ENCODE peak calls at places on chromosomes 3 and 15, in six cellular contexts. One of them, this sample, is unnamed.

GRCh38 chr3:156675744-156676466 is 1.5 kb downstream of the TIPARP start:
- DNase-seq in GM20000: no peak
- DNase-seq in tibial nerve: peak
- DNase-seq in AG04450: peak
- DNase-seq in GM12864: no peak
- DNase-seq in esophagus squamous epithelium: no peak
- DNase-seq in this sample: peak

GRCh38 chr15:64398575-64398974 is 10.9 kb downstream of the TRIP4 start:
- DNase-seq in GM20000: no peak
- DNase-seq in tibial nerve: no peak
- DNase-seq in AG04450: no peak
- DNase-seq in GM12864: no peak
- DNase-seq in esophagus squamous epithelium: no peak
- DNase-seq in this sample: no peak

GRCh38 chr3:109338322-109338721 is 976 bp upstream of the DPPA4 start:
- DNase-seq in GM20000: no peak
- DNase-seq in tibial nerve: no peak
- DNase-seq in AG04450: no peak
- DNase-seq in GM12864: no peak
- DNase-seq in esophagus squamous epithelium: no peak
- DNase-seq in this sample: no peak

GRCh38 chr3:140636452-140637138 is 41.3 kb upstream of the TRIM42 start:
- DNase-seq in GM20000: no peak
- DNase-seq in tibial nerve: no peak
- DNase-seq in AG04450: no peak
- DNase-seq in GM12864: no peak
- DNase-seq in esophagus squamous epithelium: no peak
- DNase-seq in this sample: no peak

GRCh38 chr3:175392653-175393052 is 533.5 kb downstream of the NAALADL2 start:
- DNase-seq in GM20000: no peak
- DNase-seq in tibial nerve: no peak
- DNase-seq in AG04450: no peak
- DNase-seq in GM12864: no peak
- DNase-seq in esophagus squamous epithelium: no peak
- DNase-seq in this sample: no peak

GRCh38 chr3:182597621-182598041 is 195.7 kb upstream of the ATP11B start:
- DNase-seq in GM20000: no peak
- DNase-seq in tibial nerve: no peak
- DNase-seq in AG04450: no peak
- DNase-seq in GM12864: no peak
- DNase-seq in esophagus squamous epithelium: no peak
- DNase-seq in this sample: no peak

GRCh38 chr15:83843511-83843910 is 189.6 kb downstream of the ADAMTSL3 start:
- DNase-seq in GM20000: no peak
- DNase-seq in tibial nerve: no peak
- DNase-seq in AG04450: no peak
- DNase-seq in GM12864: no peak
- DNase-seq in esophagus squamous epithelium: no peak
- DNase-seq in this sample: no peak

GRCh38 chr3:5330152-5330810 is 142.8 kb downstream of the EDEM1 start:
- DNase-seq in GM20000: no peak
- DNase-seq in tibial nerve: no peak
- DNase-seq in AG04450: peak
- DNase-seq in GM12864: no peak
- DNase-seq in esophagus squamous epithelium: no peak
- DNase-seq in this sample: no peak

GRCh38 chr3:39415983-39416382 is 9.5 kb downstream of the RPSA start:
- DNase-seq in GM20000: no peak
- DNase-seq in tibial nerve: no peak
- DNase-seq in AG04450: no peak
- DNase-seq in GM12864: no peak
- DNase-seq in esophagus squamous epithelium: no peak
- DNase-seq in this sample: no peak

GRCh38 chr3:42745776-42746454 is 27.1 kb downstream of the CCDC13 start:
- DNase-seq in GM20000: no peak
- DNase-seq in tibial nerve: no peak
- DNase-seq in AG04450: no peak
- DNase-seq in GM12864: no peak
- DNase-seq in esophagus squamous epithelium: no peak
- DNase-seq in this sample: no peak

GRCh38 chr3:23004971-23005370 is 198.2 kb upstream of the UBE2E2 start:
- DNase-seq in GM20000: no peak
- DNase-seq in tibial nerve: no peak
- DNase-seq in AG04450: peak
- DNase-seq in GM12864: no peak
- DNase-seq in esophagus squamous epithelium: no peak
- DNase-seq in this sample: no peak

GRCh38 chr15:29437888-29438713 is 168.5 kb upstream of the NSMCE3 start:
- DNase-seq in GM20000: no peak
- DNase-seq in tibial nerve: no peak
- DNase-seq in AG04450: no peak
- DNase-seq in GM12864: no peak
- DNase-seq in esophagus squamous epithelium: no peak
- DNase-seq in this sample: no peak

GRCh38 chr15:38197553-38197952 is 55.1 kb upstream of the SPRED1 start:
- DNase-seq in GM20000: no peak
- DNase-seq in tibial nerve: no peak
- DNase-seq in AG04450: no peak
- DNase-seq in GM12864: no peak
- DNase-seq in esophagus squamous epithelium: no peak
- DNase-seq in this sample: no peak

GRCh38 chr3:105790534-105790933 is 78.3 kb downstream of the CBLB start:
- DNase-seq in GM20000: no peak
- DNase-seq in tibial nerve: no peak
- DNase-seq in AG04450: no peak
- DNase-seq in GM12864: no peak
- DNase-seq in esophagus squamous epithelium: no peak
- DNase-seq in this sample: no peak

GRCh38 chr3:112561085-112561692 is 573 bp downstream of the ATG3 start:
- DNase-seq in GM20000: peak
- DNase-seq in tibial nerve: no peak
- DNase-seq in AG04450: peak
- DNase-seq in GM12864: peak
- DNase-seq in esophagus squamous epithelium: no peak
- DNase-seq in this sample: peak

GRCh38 chr3:197035577-197035976 is 6.0 kb upstream of the MELTF start:
- DNase-seq in GM20000: no peak
- DNase-seq in tibial nerve: no peak
- DNase-seq in AG04450: no peak
- DNase-seq in GM12864: no peak
- DNase-seq in esophagus squamous epithelium: no peak
- DNase-seq in this sample: no peak

GRCh38 chr15:38560456-38560926 is 4.1 kb downstream of the RASGRP1 start:
- DNase-seq in GM20000: peak
- DNase-seq in tibial nerve: no peak
- DNase-seq in AG04450: no peak
- DNase-seq in GM12864: no peak
- DNase-seq in esophagus squamous epithelium: no peak
- DNase-seq in this sample: peak

GRCh38 chr15:85276508-85276907 is 103.9 kb upstream of the AKAP13 start:
- DNase-seq in GM20000: no peak
- DNase-seq in tibial nerve: no peak
- DNase-seq in AG04450: no peak
- DNase-seq in GM12864: no peak
- DNase-seq in esophagus squamous epithelium: no peak
- DNase-seq in this sample: no peak

GRCh38 chr3:19147905-19148767 is at the start of gene KCNH8:
- DNase-seq in GM20000: peak
- DNase-seq in tibial nerve: no peak
- DNase-seq in AG04450: no peak
- DNase-seq in GM12864: no peak
- DNase-seq in esophagus squamous epithelium: no peak
- DNase-seq in this sample: peak

GRCh38 chr3:129057249-129057648 is 3.3 kb upstream of the GP9 start:
- DNase-seq in GM20000: no peak
- DNase-seq in tibial nerve: no peak
- DNase-seq in AG04450: no peak
- DNase-seq in GM12864: no peak
- DNase-seq in esophagus squamous epithelium: no peak
- DNase-seq in this sample: no peak
- TF ChIP-seq CTCF in GM20000: no peak
- TF ChIP-seq CTCF in tibial nerve: no peak
- TF ChIP-seq CTCF in AG04450: no peak
- TF ChIP-seq CTCF in GM12864: no peak
- TF ChIP-seq CTCF in esophagus squamous epithelium: no peak
- TF ChIP-seq CTCF in this sample: no peak

DNA sequence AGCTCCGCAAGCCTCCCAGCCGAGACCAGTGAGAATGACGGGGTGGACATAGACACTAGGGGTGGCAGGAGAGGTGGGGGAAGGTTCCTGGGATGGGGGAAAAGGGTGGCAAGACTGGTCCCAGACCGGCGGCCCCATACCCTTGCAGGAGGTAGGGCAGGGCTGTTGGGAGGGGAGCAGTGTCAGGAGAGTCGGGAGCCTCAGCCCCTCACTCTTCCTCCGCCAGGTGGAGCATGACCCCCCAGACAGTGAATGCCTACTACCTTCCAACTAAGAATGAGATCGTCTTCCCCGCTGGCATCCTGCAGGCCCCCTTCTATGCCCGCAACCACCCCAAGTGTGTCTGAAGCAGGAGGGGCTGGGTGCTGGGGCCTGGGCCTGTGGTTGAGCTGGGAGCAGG is 8.7 kb upstream of the PSMD2 start:
- DNase-seq in GM20000: no peak
- DNase-seq in tibial nerve: no peak
- DNase-seq in AG04450: no peak
- DNase-seq in GM12864: no peak
- DNase-seq in esophagus squamous epithelium: no peak
- DNase-seq in this sample: no peak
- TF ChIP-seq CTCF in GM20000: no peak
- TF ChIP-seq CTCF in tibial nerve: no peak
- TF ChIP-seq CTCF in AG04450: no peak
- TF ChIP-seq CTCF in GM12864: no peak
- TF ChIP-seq CTCF in esophagus squamous epithelium: no peak
- TF ChIP-seq CTCF in this sample: no peak

GRCh38 chr3:146818866-146819265 is 213.7 kb upstream of the PLSCR5 start:
- DNase-seq in GM20000: no peak
- DNase-seq in tibial nerve: no peak
- DNase-seq in AG04450: no peak
- DNase-seq in GM12864: no peak
- DNase-seq in esophagus squamous epithelium: no peak
- DNase-seq in this sample: no peak

GRCh38 chr3:146814601-146815315 is 209.6 kb upstream of the PLSCR5 start:
- DNase-seq in GM20000: no peak
- DNase-seq in tibial nerve: no peak
- DNase-seq in AG04450: peak
- DNase-seq in GM12864: no peak
- DNase-seq in esophagus squamous epithelium: no peak
- DNase-seq in this sample: no peak

GRCh38 chr3:146818301-146818700 is 213.2 kb upstream of the PLSCR5 start:
- DNase-seq in GM20000: no peak
- DNase-seq in tibial nerve: no peak
- DNase-seq in AG04450: no peak
- DNase-seq in GM12864: no peak
- DNase-seq in esophagus squamous epithelium: no peak
- DNase-seq in this sample: no peak

GRCh38 chr3:146813496-146813895 is 208.3 kb upstream of the PLSCR5 start:
- DNase-seq in GM20000: no peak
- DNase-seq in tibial nerve: no peak
- DNase-seq in AG04450: no peak
- DNase-seq in GM12864: no peak
- DNase-seq in esophagus squamous epithelium: no peak
- DNase-seq in this sample: no peak

DNA sequence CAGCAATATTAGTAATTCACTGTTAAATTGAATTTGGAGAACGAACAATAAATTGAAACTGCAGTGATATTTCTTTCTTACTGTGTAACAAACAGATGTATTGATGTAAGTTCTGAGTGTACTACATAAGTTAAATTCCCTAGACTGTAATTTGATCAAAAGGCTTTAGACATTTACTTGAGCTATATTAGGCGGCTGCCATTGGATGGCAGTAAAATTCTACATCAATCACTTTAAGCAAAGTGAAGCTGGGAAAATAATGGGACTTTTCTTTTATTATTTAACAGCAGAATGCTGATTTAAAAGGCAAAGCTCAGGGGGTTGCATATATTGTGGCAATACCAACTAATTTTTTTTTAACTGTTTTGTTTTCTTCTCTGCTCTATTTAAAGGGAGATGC is 212.6 kb upstream of the PLSCR5 start:
- DNase-seq in GM20000: no peak
- DNase-seq in tibial nerve: no peak
- DNase-seq in AG04450: no peak
- DNase-seq in GM12864: no peak
- DNase-seq in esophagus squamous epithelium: no peak
- DNase-seq in this sample: no peak
- TF ChIP-seq CTCF in GM20000: no peak
- TF ChIP-seq CTCF in tibial nerve: no peak
- TF ChIP-seq CTCF in AG04450: peak
- TF ChIP-seq CTCF in GM12864: no peak
- TF ChIP-seq CTCF in esophagus squamous epithelium: no peak
- TF ChIP-seq CTCF in this sample: no peak

GRCh38 chr3:45084820-45085816 is 59.0 kb downstream of the CLEC3B start:
- DNase-seq in GM20000: no peak
- DNase-seq in tibial nerve: no peak
- DNase-seq in AG04450: peak
- DNase-seq in GM12864: no peak
- DNase-seq in esophagus squamous epithelium: no peak
- DNase-seq in this sample: no peak
- TF ChIP-seq CTCF in GM20000: no peak
- TF ChIP-seq CTCF in tibial nerve: no peak
- TF ChIP-seq CTCF in AG04450: peak
- TF ChIP-seq CTCF in GM12864: no peak
- TF ChIP-seq CTCF in esophagus squamous epithelium: no peak
- TF ChIP-seq CTCF in this sample: no peak

GRCh38 chr15:50261979-50262378 is 3.5 kb downstream of the HDC start:
- DNase-seq in GM20000: no peak
- DNase-seq in tibial nerve: no peak
- DNase-seq in AG04450: no peak
- DNase-seq in GM12864: no peak
- DNase-seq in esophagus squamous epithelium: no peak
- DNase-seq in this sample: no peak
- TF ChIP-seq CTCF in GM20000: no peak
- TF ChIP-seq CTCF in tibial nerve: no peak
- TF ChIP-seq CTCF in AG04450: no peak
- TF ChIP-seq CTCF in GM12864: peak
- TF ChIP-seq CTCF in esophagus squamous epithelium: no peak
- TF ChIP-seq CTCF in this sample: no peak

This sample was measured in GM13977.